ENCODE peak calls at places on chromosomes 7 and 10, in seven cellular contexts. Y is SK-N-SH, R is H1, B is HCT116, I is NT2/D1, C is HepG2, N is GM12878. K is an unnamed sample.

GRCh38 chr7:135207739-135208416 is 3.4 kb downstream of the WDR91 start:
- DNase-seq in Y (no peak), I (no peak), B (no peak), N (no peak), R (no peak), C (peak; percentile 44), K (no peak)

GRCh38 chr10:70756710-70757360 is 28.3 kb downstream of the TBATA start:
- DNase-seq in N (no peak), B (no peak), C (no peak), Y (no peak), I (no peak), R (no peak), K (no peak)

GRCh38 chr10:4687397-4687796 is 138.6 kb upstream of the AKR1E2 start:
- DNase-seq in C (no peak), N (no peak), Y (no peak), R (no peak), I (no peak), B (no peak), K (no peak)

GRCh38 chr7:100372256-100372655 is 1.0 kb upstream of the PILRA start:
- DNase-seq in R (no peak), N (no peak), Y (no peak), C (no peak), B (no peak), I (no peak), K (no peak)

GRCh38 chr10:97494863-97495506 is 3.2 kb downstream of the MMS19 start:
- DNase-seq in B (no peak), Y (no peak), C (no peak), N (no peak), R (no peak), I (no peak), K (no peak)

GRCh38 chr10:35456175-35456574 is 119.9 kb downstream of the CCNY start:
- DNase-seq in R (no peak), C (no peak), N (no peak), Y (no peak), I (no peak), B (no peak), K (no peak)

GRCh38 chr7:114879554-114879953 is 42.3 kb upstream of the MDFIC start:
- DNase-seq in N (no peak), Y (no peak), I (no peak), R (no peak), B (no peak), C (no peak), K (no peak)

GRCh38 chr10:79942261-79943185 is 6.4 kb downstream of the SFTPD start:
- DNase-seq in B (no peak), N (no peak), Y (no peak), C (no peak), R (no peak), I (no peak), K (no peak)

GRCh38 chr10:100303724-100304319 is 17.3 kb upstream of the BLOC1S2 start:
- DNase-seq in R (no peak), B (peak; percentile 32), C (peak; percentile 23), N (no peak), Y (peak; percentile 57), I (no peak), K (peak; percentile 36)
- TF ChIP-seq YY1 in R (no peak), B (no peak), C (no peak), N (no peak), Y (no peak), I (no peak), K (no peak)

GRCh38 chr10:119304541-119304940 is 97.2 kb downstream of the GRK5 start:
- DNase-seq in I (no peak), R (no peak), C (no peak), B (no peak), Y (no peak), N (no peak), K (no peak)

GRCh38 chr10:119308089-119308488 is 100.7 kb downstream of the GRK5 start:
- DNase-seq in I (no peak), N (no peak), C (no peak), Y (no peak), B (no peak), R (no peak), K (no peak)

GRCh38 chr10:119306964-119307363 is 99.6 kb downstream of the GRK5 start:
- DNase-seq in Y (no peak), B (no peak), N (no peak), R (no peak), I (no peak), C (no peak), K (no peak)

GRCh38 chr10:119305860-119306513 is 98.6 kb downstream of the GRK5 start:
- DNase-seq in Y (no peak), B (peak; percentile 97), N (peak; percentile 81), C (no peak), R (no peak), I (no peak), K (peak; percentile 52)

DNA sequence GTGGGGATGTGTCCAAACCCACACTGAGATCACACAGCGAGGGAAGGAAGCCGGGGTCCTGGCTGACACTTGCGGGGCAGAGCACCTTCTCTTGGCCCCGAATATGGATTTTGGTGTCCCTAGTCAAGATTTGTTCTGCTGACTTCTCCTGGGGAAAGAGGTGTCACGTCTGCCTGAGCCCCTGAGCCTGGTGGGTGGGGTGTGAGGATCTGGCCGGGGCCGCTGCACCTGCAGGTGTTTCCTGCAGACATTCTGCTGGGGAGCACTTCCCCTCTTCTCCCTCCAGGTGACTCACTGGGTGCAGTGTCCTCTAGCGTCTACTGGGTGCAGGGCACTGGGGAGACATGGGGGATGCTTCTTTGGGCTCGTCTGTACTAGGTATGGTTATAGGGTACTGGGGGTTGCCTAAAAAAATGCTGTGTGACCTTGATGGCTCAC is 99.2 kb downstream of the GRK5 start:
- DNase-seq in N (peak; percentile 71), B (no peak), Y (no peak), I (no peak), R (no peak), C (no peak), K (peak; percentile 49)
- TF ChIP-seq YY1 in N (peak; percentile 67), B (peak; percentile 47), Y (no peak), I (no peak), R (no peak), C (no peak), K (no peak)

GRCh38 chr7:4828720-4829383 is 33.0 kb downstream of the PAPOLB start:
- DNase-seq in Y (no peak), I (no peak), R (no peak), N (no peak), B (no peak), C (no peak), K (no peak)
- TF ChIP-seq YY1 in Y (no peak), I (no peak), R (no peak), N (no peak), B (no peak), C (no peak), K (no peak)

GRCh38 chr7:88919484-88920131 is 124.1 kb upstream of the TEX47 start:
- DNase-seq in B (no peak), I (no peak), R (no peak), N (no peak), C (no peak), Y (no peak), K (no peak)
- TF ChIP-seq YY1 in B (no peak), I (no peak), R (no peak), N (no peak), C (no peak), Y (no peak), K (no peak)

GRCh38 chr10:113273877-113274829 is 278.7 kb upstream of the HABP2 start:
- DNase-seq in N (no peak), Y (no peak), R (no peak), I (no peak), B (no peak), C (no peak), K (no peak)
- TF ChIP-seq YY1 in N (no peak), Y (no peak), R (no peak), I (no peak), B (no peak), C (no peak), K (no peak)

GRCh38 chr7:4836206-4836661 is 25.6 kb downstream of the PAPOLB start:
- DNase-seq in B (no peak), R (no peak), Y (no peak), N (no peak), C (no peak), I (no peak), K (no peak)
- TF ChIP-seq YY1 in B (no peak), R (no peak), Y (no peak), N (no peak), C (no peak), I (no peak), K (no peak)

DNA sequence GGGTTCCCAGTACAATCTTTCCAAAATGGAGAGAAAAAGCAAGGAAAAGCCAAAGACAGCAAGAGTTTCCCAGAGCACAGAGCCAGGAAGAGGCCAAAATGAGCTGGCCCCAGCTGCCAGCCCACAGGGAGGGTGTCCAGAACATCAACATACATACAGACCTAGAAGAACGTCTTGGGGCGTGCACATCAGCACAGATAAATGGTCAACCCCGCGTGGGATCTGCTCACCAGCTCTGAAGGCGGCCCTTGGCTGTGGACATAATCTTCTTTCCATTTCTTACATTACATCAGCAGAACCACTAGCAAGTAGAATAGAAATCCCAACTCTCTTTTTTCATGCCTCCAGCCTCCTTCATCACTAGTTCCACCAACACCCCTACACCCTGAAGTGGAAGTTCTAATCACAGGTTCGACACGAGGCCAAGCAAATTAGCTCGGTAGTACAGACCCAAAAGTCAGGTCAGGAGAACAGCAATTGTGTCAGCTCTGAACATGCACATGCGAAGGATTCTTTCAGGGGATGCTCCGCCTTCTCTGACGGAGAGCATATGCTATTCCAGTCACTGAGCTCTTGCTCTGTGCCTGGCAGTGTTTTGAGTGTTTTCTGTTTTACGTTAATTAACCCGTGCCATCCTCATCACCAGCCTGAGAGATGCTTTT is 16.4 kb downstream of the SH3PXD2A start:
- DNase-seq in Y (no peak), I (no peak), R (no peak), C (no peak), N (no peak), B (no peak), K (no peak)
- TF ChIP-seq YY1 in Y (no peak), I (no peak), R (no peak), C (no peak), N (no peak), B (no peak), K (no peak)

DNA sequence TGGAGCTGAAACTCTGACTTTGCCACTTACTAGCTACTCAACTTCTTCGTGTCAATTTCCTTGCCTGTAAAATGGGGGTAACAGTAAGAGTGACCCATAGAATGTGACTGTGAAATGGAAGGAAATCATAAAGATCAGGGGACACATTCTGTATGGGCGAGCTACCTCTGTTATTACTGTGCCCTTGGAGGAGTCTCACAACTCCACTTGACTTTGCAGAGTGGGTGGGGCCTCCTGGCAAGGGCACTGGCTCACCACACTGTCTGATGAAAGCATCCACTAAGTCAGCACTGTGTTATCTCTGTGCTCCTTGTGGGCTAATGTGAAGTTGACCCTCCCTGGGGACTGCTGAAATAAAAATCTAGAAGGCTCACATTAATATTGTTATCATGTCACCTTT is 239.3 kb downstream of the TNS3 start:
- DNase-seq in N (no peak), Y (no peak), B (no peak), C (no peak), I (no peak), R (no peak), K (no peak)
- TF ChIP-seq YY1 in N (no peak), Y (no peak), B (no peak), C (no peak), I (no peak), R (no peak), K (no peak)

GRCh38 chr7:139709460-139709859 is 68.3 kb downstream of the HIPK2 start:
- DNase-seq in B (no peak), Y (peak; percentile 84), R (no peak), N (no peak), C (no peak), I (no peak), K (no peak)
- TF ChIP-seq YY1 in B (no peak), Y (no peak), R (no peak), N (no peak), C (no peak), I (no peak), K (no peak)

K was measured in K562.